ENCODE peak calls at places on chromosomes 4 and X, in eight cellular contexts. L is lung, O is aorta, E is mesenchymal stem cell, M is uterus, G is OCI-LY7, N is astrocyte, W is GM23248. A is an unnamed sample.

GRCh38 chr4:168589154-168589553 is 92.3 kb downstream of the PALLD start:
- DNase-seq in M (no peak), E (peak; percentile 81), G (no peak), L (no peak), W (peak; percentile 82), O (no peak), N (peak; percentile 84), A (no peak)

GRCh38 chr4:74544655-74545361 is 99.9 kb downstream of the AREG start:
- DNase-seq in E (no peak), M (no peak), W (peak; percentile 37), O (no peak), L (no peak), N (no peak), G (no peak), A (no peak)

GRCh38 chr4:40626183-40626990 is 3.3 kb downstream of the RBM47 start:
- DNase-seq in N (peak; percentile 52), E (peak; percentile 32), O (no peak), G (no peak), W (peak; percentile 12), L (no peak), M (no peak), A (no peak)

GRCh38 chr4:134906404-134907023 is 704.9 kb upstream of the PABPC4L start:
- DNase-seq in L (no peak), E (peak; percentile 37), W (no peak), M (no peak), N (peak; percentile 2), G (no peak), O (no peak), A (no peak)

GRCh38 chrX:44945736-44946135 is 72.7 kb downstream of the KDM6A start:
- DNase-seq in G (peak; percentile 4), O (no peak), W (no peak), L (no peak), E (no peak), M (no peak), N (no peak), A (no peak)

GRCh38 chr4:137677851-137678250 is 145.6 kb upstream of the PCDH18 start:
- DNase-seq in L (no peak), G (no peak), W (peak; percentile 90), N (peak; percentile 75), E (peak; percentile 82), O (no peak), M (no peak), A (no peak)

GRCh38 chrX:45824471-45824870 is 623.8 kb upstream of the DIPK2B start:
- DNase-seq in L (no peak), E (peak; percentile 91), G (no peak), O (peak; percentile 63), W (peak; percentile 94), M (peak; percentile 61), N (peak; percentile 95), A (no peak)

GRCh38 chr4:37928421-37928820 is 31.8 kb upstream of the PTTG2 start:
- DNase-seq in W (no peak), M (no peak), N (no peak), G (no peak), E (no peak), L (no peak), O (no peak), A (no peak)

GRCh38 chrX:78710146-78710545 is 37.4 kb upstream of the LPAR4 start:
- DNase-seq in N (peak; percentile 54), W (peak; percentile 24), G (no peak), O (no peak), L (no peak), M (no peak), E (peak; percentile 2), A (no peak)

GRCh38 chr4:81635747-81636146 is 164.0 kb upstream of the RASGEF1B start:
- DNase-seq in O (peak; percentile 77), W (no peak), E (no peak), G (peak; percentile 96), M (no peak), N (no peak), L (peak; percentile 42), A (no peak)

GRCh38 chr4:15198070-15198727 is 195.9 kb downstream of the CPEB2 start:
- DNase-seq in M (no peak), G (no peak), W (no peak), E (no peak), N (peak; percentile 12), O (no peak), L (no peak), A (no peak)

DNA sequence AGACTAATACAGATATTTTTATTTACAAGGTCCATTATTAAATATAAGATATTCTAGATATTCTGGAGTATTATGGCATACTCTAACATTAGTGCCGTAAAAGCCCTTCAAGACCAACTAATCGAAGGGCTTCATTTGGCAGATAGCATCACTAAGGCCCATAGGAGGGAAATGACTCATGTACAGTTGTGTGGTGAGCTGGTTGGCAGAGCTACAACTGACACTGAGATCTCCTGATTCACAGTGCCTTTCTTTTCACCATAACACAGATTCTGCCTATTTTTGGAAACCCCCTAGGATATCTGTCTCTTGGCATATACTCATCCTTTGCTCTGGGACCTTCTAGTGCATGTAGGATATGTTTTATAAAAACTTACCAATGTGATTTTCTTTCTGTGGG is 201.7 kb upstream of the AFF2 start:
- DNase-seq in W (peak; percentile 76), G (no peak), O (no peak), L (no peak), N (peak; percentile 58), E (no peak), M (no peak), A (no peak)
- H3K9me3 ChIP-seq in W (no peaks in the 10 kb centered on the region), G (no peaks in the 10 kb centered on the region), O (no peaks in the 10 kb centered on the region), L (no peaks in the 10 kb centered on the region), N (no peaks in the 10 kb centered on the region), E (no peaks in the 10 kb centered on the region), M (no peaks in the 10 kb centered on the region), A (no peaks in the 10 kb centered on the region)

DNA sequence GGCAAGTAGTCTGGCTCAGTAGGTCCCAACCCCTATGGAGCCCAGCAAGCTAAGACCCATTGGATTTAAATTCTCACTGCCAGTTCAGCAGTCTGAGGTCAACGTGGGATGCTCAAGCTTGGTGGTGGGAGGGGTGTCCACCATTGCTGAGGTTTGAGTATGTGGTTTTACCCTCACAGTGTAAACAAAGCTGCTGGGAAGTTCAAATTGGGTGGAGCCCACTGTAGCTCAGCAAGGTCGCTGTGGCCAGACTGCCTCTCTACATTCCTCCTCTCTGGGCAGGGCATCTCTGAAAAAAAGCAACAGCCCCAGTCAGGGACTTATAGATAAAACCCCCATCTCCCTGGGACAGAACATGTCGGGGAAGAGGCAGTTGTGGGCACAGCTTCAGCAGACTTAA is 14.9 kb upstream of the RRAGB start:
- DNase-seq in O (no peak), G (no peak), N (no peak), M (no peak), W (no peak), L (no peak), E (no peak), A (no peak)
- H3K9me3 ChIP-seq in O (no peaks in the 10 kb centered on the region), G (no peaks in the 10 kb centered on the region), N (no peaks in the 10 kb centered on the region), M (no peaks in the 10 kb centered on the region), W (no peaks in the 10 kb centered on the region), L (no peaks in the 10 kb centered on the region), E (peaks cover 22% of the 10 kb centered on the region), A (no peaks in the 10 kb centered on the region)

GRCh38 chr4:19025031-19025430 is 1003.5 kb upstream of the LCORL start:
- DNase-seq in G (no peak), O (no peak), M (no peak), N (peak; percentile 55), L (no peak), W (no peak), E (no peak), A (no peak)
- H3K9me3 ChIP-seq in G (no peaks in the 10 kb centered on the region), O (no peaks in the 10 kb centered on the region), M (no peaks in the 10 kb centered on the region), N (no peaks in the 10 kb centered on the region), L (no peaks in the 10 kb centered on the region), W (no peaks in the 10 kb centered on the region), E (no peaks in the 10 kb centered on the region), A (no peaks in the 10 kb centered on the region)

GRCh38 chrX:140501940-140502468 is 2.9 kb downstream of the SOX3 start:
- DNase-seq in W (no peak), L (no peak), N (no peak), G (no peak), E (no peak), O (no peak), M (no peak), A (no peak)

GRCh38 chrX:140502491-140503229 is 2.2 kb downstream of the SOX3 start:
- DNase-seq in M (no peak), G (no peak), W (peak; percentile 31), L (no peak), O (no peak), N (no peak), E (no peak), A (no peak)

GRCh38 chrX:140503230-140503585 is 1.7 kb downstream of the SOX3 start:
- DNase-seq in E (no peak), M (no peak), W (no peak), N (no peak), L (no peak), O (no peak), G (no peak), A (no peak)

GRCh38 chrX:140504371-140505324 is at the start of gene SOX3:
- DNase-seq in L (no peak), M (no peak), N (peak; percentile 11), E (no peak), G (no peak), O (no peak), W (no peak), A (no peak)

DNA sequence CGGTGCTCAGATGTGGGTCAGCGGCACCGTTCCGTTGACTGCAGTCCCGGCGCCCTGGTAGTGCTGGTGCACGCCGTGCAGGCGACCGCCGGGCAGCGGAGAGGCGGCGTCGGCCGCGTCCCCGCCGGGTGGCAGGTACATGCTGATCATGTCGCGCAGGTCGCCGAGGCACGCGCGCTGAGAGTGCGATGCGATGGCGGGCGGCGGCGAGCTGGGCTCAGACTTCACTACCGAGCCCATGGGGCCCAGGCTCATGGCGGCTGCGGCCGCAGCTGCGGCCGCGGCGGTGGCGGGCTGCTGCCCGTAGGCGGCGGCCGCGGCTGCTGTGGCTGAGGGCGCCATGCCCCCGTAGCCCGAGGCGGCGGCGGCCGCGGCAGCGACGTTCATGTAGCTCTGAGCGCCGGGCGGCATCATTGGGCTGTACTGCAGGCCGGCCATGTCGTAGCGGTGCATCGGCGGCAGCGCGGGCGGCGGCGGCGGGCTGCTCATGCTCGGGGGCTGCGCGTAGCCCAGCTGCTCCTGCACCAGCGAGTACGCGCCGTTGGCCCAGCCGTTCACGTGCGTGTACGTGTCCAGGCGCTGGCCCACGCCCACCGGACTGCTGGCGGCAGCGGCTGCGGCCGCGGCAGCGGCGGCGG is 1.0 kb downstream of the SOX3 start:
- DNase-seq in O (no peak), M (no peak), N (peak; percentile 6), L (no peak), E (peak; percentile 25), G (no peak), W (peak; percentile 48), A (no peak)
- H3K9me3 ChIP-seq in O (no peaks in the 10 kb centered on the region), M (no peaks in the 10 kb centered on the region), N (no peaks in the 10 kb centered on the region), L (no peaks in the 10 kb centered on the region), E (no peaks in the 10 kb centered on the region), G (no peaks in the 10 kb centered on the region), W (no peaks in the 10 kb centered on the region), A (no peaks in the 10 kb centered on the region)